ENCODE peak calls at places on chromosomes 5 and 9, in six cellular contexts. One of them, this sample, is unnamed.

GRCh38 chr5:147417133-147417813 is 92.6 kb downstream of the DPYSL3 start:
- DNase-seq in iris pigment epithelial cell: peak; percentile 83
- DNase-seq in NCI-H1105 treated with DMSO at 0.1 percent for 48 hours: peak; percentile 57
- DNase-seq in BJ: no peak
- DNase-seq in ureter: peak; percentile 86
- DNase-seq in activated CD8-positive, alpha-beta T cell treated with anti-CD3 and anti-CD28 coated beads for 36 hours: no peak
- DNase-seq in this sample: no peak

GRCh38 chr5:125612356-125613149 is 810.7 kb upstream of the GRAMD2B start:
- DNase-seq in BJ: no peak
- DNase-seq in ureter: no peak
- DNase-seq in iris pigment epithelial cell: no peak
- DNase-seq in NCI-H1105 treated with DMSO at 0.1 percent for 48 hours: peak; percentile 66
- DNase-seq in activated CD8-positive, alpha-beta T cell treated with anti-CD3 and anti-CD28 coated beads for 36 hours: no peak
- DNase-seq in this sample: no peak

GRCh38 chr9:19804431-19804830 is 15.6 kb upstream of the SLC24A2 start:
- DNase-seq in activated CD8-positive, alpha-beta T cell treated with anti-CD3 and anti-CD28 coated beads for 36 hours: no peak
- DNase-seq in BJ: no peak
- DNase-seq in ureter: no peak
- DNase-seq in NCI-H1105 treated with DMSO at 0.1 percent for 48 hours: no peak
- DNase-seq in iris pigment epithelial cell: no peak
- DNase-seq in this sample: no peak

GRCh38 chr9:5864446-5864845 is 26.2 kb upstream of the MLANA start:
- DNase-seq in ureter: no peak
- DNase-seq in NCI-H1105 treated with DMSO at 0.1 percent for 48 hours: no peak
- DNase-seq in activated CD8-positive, alpha-beta T cell treated with anti-CD3 and anti-CD28 coated beads for 36 hours: no peak
- DNase-seq in BJ: no peak
- DNase-seq in iris pigment epithelial cell: no peak
- DNase-seq in this sample: no peak

GRCh38 chr5:109849478-109850088 is 159.9 kb downstream of the MAN2A1 start:
- DNase-seq in NCI-H1105 treated with DMSO at 0.1 percent for 48 hours: no peak
- DNase-seq in activated CD8-positive, alpha-beta T cell treated with anti-CD3 and anti-CD28 coated beads for 36 hours: peak; percentile 20
- DNase-seq in iris pigment epithelial cell: no peak
- DNase-seq in BJ: no peak
- DNase-seq in ureter: no peak
- DNase-seq in this sample: no peak

GRCh38 chr9:115649991-115650472 is 503.6 kb upstream of the PAPPA start:
- DNase-seq in ureter: peak; percentile 67
- DNase-seq in BJ: peak; percentile 62
- DNase-seq in iris pigment epithelial cell: peak; percentile 99
- DNase-seq in activated CD8-positive, alpha-beta T cell treated with anti-CD3 and anti-CD28 coated beads for 36 hours: no peak
- DNase-seq in NCI-H1105 treated with DMSO at 0.1 percent for 48 hours: no peak
- DNase-seq in this sample: no peak

GRCh38 chr9:134705786-134706185 is 64.2 kb downstream of the COL5A1 start:
- DNase-seq in NCI-H1105 treated with DMSO at 0.1 percent for 48 hours: no peak
- DNase-seq in iris pigment epithelial cell: no peak
- DNase-seq in activated CD8-positive, alpha-beta T cell treated with anti-CD3 and anti-CD28 coated beads for 36 hours: no peak
- DNase-seq in ureter: no peak
- DNase-seq in BJ: no peak
- DNase-seq in this sample: no peak

GRCh38 chr9:112846528-112847488 is 43.9 kb downstream of the SLC46A2 start:
- DNase-seq in activated CD8-positive, alpha-beta T cell treated with anti-CD3 and anti-CD28 coated beads for 36 hours: no peak
- DNase-seq in NCI-H1105 treated with DMSO at 0.1 percent for 48 hours: no peak
- DNase-seq in ureter: no peak
- DNase-seq in iris pigment epithelial cell: no peak
- DNase-seq in BJ: no peak
- DNase-seq in this sample: no peak

GRCh38 chr5:66745297-66745696 is 149.1 kb downstream of the MAST4 start:
- DNase-seq in activated CD8-positive, alpha-beta T cell treated with anti-CD3 and anti-CD28 coated beads for 36 hours: no peak
- DNase-seq in iris pigment epithelial cell: no peak
- DNase-seq in ureter: no peak
- DNase-seq in NCI-H1105 treated with DMSO at 0.1 percent for 48 hours: no peak
- DNase-seq in BJ: no peak
- DNase-seq in this sample: no peak

GRCh38 chr5:173848986-173849596 is 39.1 kb upstream of the CPEB4 start:
- DNase-seq in NCI-H1105 treated with DMSO at 0.1 percent for 48 hours: no peak
- DNase-seq in activated CD8-positive, alpha-beta T cell treated with anti-CD3 and anti-CD28 coated beads for 36 hours: no peak
- DNase-seq in iris pigment epithelial cell: no peak
- DNase-seq in ureter: no peak
- DNase-seq in BJ: no peak
- DNase-seq in this sample: no peak

GRCh38 chr5:173187054-173187743 is 42.9 kb downstream of the BNIP1 start:
- DNase-seq in activated CD8-positive, alpha-beta T cell treated with anti-CD3 and anti-CD28 coated beads for 36 hours: peak; percentile 37
- DNase-seq in BJ: no peak
- DNase-seq in NCI-H1105 treated with DMSO at 0.1 percent for 48 hours: no peak
- DNase-seq in ureter: no peak
- DNase-seq in iris pigment epithelial cell: no peak
- DNase-seq in this sample: peak; percentile 25

GRCh38 chr5:73296772-73297171 is 123.8 kb downstream of the TMEM174 start:
- DNase-seq in iris pigment epithelial cell: peak; percentile 78
- DNase-seq in BJ: no peak
- DNase-seq in activated CD8-positive, alpha-beta T cell treated with anti-CD3 and anti-CD28 coated beads for 36 hours: no peak
- DNase-seq in NCI-H1105 treated with DMSO at 0.1 percent for 48 hours: no peak
- DNase-seq in ureter: no peak
- DNase-seq in this sample: no peak

GRCh38 chr9:109224751-109225150 is 57.7 kb upstream of the FRRS1L start:
- DNase-seq in iris pigment epithelial cell: no peak
- DNase-seq in BJ: no peak
- DNase-seq in ureter: no peak
- DNase-seq in activated CD8-positive, alpha-beta T cell treated with anti-CD3 and anti-CD28 coated beads for 36 hours: no peak
- DNase-seq in NCI-H1105 treated with DMSO at 0.1 percent for 48 hours: no peak
- DNase-seq in this sample: no peak

GRCh38 chr9:90343360-90343759 is 299.3 kb downstream of the DIRAS2 start:
- DNase-seq in iris pigment epithelial cell: no peak
- DNase-seq in BJ: no peak
- DNase-seq in NCI-H1105 treated with DMSO at 0.1 percent for 48 hours: peak; percentile 78
- DNase-seq in activated CD8-positive, alpha-beta T cell treated with anti-CD3 and anti-CD28 coated beads for 36 hours: no peak
- DNase-seq in ureter: no peak
- DNase-seq in this sample: no peak

GRCh38 chr9:97398999-97399758 is 12.7 kb upstream of the TDRD7 start:
- DNase-seq in activated CD8-positive, alpha-beta T cell treated with anti-CD3 and anti-CD28 coated beads for 36 hours: peak; percentile 80
- DNase-seq in NCI-H1105 treated with DMSO at 0.1 percent for 48 hours: peak; percentile 24
- DNase-seq in ureter: peak; percentile 78
- DNase-seq in BJ: no peak
- DNase-seq in iris pigment epithelial cell: peak; percentile 71
- DNase-seq in this sample: peak; percentile 54

GRCh38 chr5:62328772-62329491 is 22.9 kb downstream of the KIF2A start:
- DNase-seq in iris pigment epithelial cell: no peak
- DNase-seq in activated CD8-positive, alpha-beta T cell treated with anti-CD3 and anti-CD28 coated beads for 36 hours: no peak
- DNase-seq in ureter: no peak
- DNase-seq in NCI-H1105 treated with DMSO at 0.1 percent for 48 hours: no peak
- DNase-seq in BJ: no peak
- DNase-seq in this sample: no peak

GRCh38 chr9:91847576-91847975 is 102.5 kb downstream of the ROR2 start:
- DNase-seq in activated CD8-positive, alpha-beta T cell treated with anti-CD3 and anti-CD28 coated beads for 36 hours: peak; percentile 33
- DNase-seq in iris pigment epithelial cell: peak; percentile 57
- DNase-seq in ureter: peak; percentile 48
- DNase-seq in BJ: peak; percentile 33
- DNase-seq in NCI-H1105 treated with DMSO at 0.1 percent for 48 hours: no peak
- DNase-seq in this sample: peak; percentile 9

GRCh38 chr9:137411670-137412380 is 11.1 kb downstream of the EXD3 start:
- DNase-seq in activated CD8-positive, alpha-beta T cell treated with anti-CD3 and anti-CD28 coated beads for 36 hours: peak; percentile 81
- DNase-seq in NCI-H1105 treated with DMSO at 0.1 percent for 48 hours: no peak
- DNase-seq in iris pigment epithelial cell: peak; percentile 95
- DNase-seq in BJ: peak; percentile 51
- DNase-seq in ureter: peak; percentile 84
- DNase-seq in this sample: no peak

GRCh38 chr9:133991211-133991921 is 758 bp downstream of the VAV2 start:
- DNase-seq in ureter: no peak
- DNase-seq in iris pigment epithelial cell: peak; percentile 22
- DNase-seq in NCI-H1105 treated with DMSO at 0.1 percent for 48 hours: no peak
- DNase-seq in BJ: no peak
- DNase-seq in activated CD8-positive, alpha-beta T cell treated with anti-CD3 and anti-CD28 coated beads for 36 hours: no peak
- DNase-seq in this sample: no peak

GRCh38 chr5:39091940-39092580 is 17.9 kb upstream of the RICTOR start:
- DNase-seq in activated CD8-positive, alpha-beta T cell treated with anti-CD3 and anti-CD28 coated beads for 36 hours: no peak
- DNase-seq in BJ: no peak
- DNase-seq in NCI-H1105 treated with DMSO at 0.1 percent for 48 hours: no peak
- DNase-seq in ureter: no peak
- DNase-seq in iris pigment epithelial cell: no peak
- DNase-seq in this sample: no peak

GRCh38 chr9:122936464-122936863 is 4.4 kb upstream of the RABGAP1 start:
- DNase-seq in NCI-H1105 treated with DMSO at 0.1 percent for 48 hours: no peak
- DNase-seq in ureter: no peak
- DNase-seq in activated CD8-positive, alpha-beta T cell treated with anti-CD3 and anti-CD28 coated beads for 36 hours: no peak
- DNase-seq in iris pigment epithelial cell: no peak
- DNase-seq in BJ: no peak
- DNase-seq in this sample: no peak

GRCh38 chr9:93673271-93673843 is 97.0 kb downstream of the PHF2 start:
- DNase-seq in NCI-H1105 treated with DMSO at 0.1 percent for 48 hours: peak; percentile 58
- DNase-seq in ureter: no peak
- DNase-seq in iris pigment epithelial cell: no peak
- DNase-seq in activated CD8-positive, alpha-beta T cell treated with anti-CD3 and anti-CD28 coated beads for 36 hours: no peak
- DNase-seq in BJ: no peak
- DNase-seq in this sample: peak; percentile 14

GRCh38 chr5:139094154-139095131 is 103.7 kb downstream of the SIL1 start:
- DNase-seq in iris pigment epithelial cell: no peak
- DNase-seq in activated CD8-positive, alpha-beta T cell treated with anti-CD3 and anti-CD28 coated beads for 36 hours: no peak
- DNase-seq in ureter: no peak
- DNase-seq in BJ: no peak
- DNase-seq in NCI-H1105 treated with DMSO at 0.1 percent for 48 hours: no peak
- DNase-seq in this sample: no peak

GRCh38 chr5:112525217-112525616 is 106.1 kb upstream of the EPB41L4A start:
- DNase-seq in activated CD8-positive, alpha-beta T cell treated with anti-CD3 and anti-CD28 coated beads for 36 hours: no peak
- DNase-seq in iris pigment epithelial cell: no peak
- DNase-seq in ureter: no peak
- DNase-seq in NCI-H1105 treated with DMSO at 0.1 percent for 48 hours: no peak
- DNase-seq in BJ: no peak
- DNase-seq in this sample: no peak

GRCh38 chr9:84501587-84501986 is 161.0 kb upstream of the SLC28A3 start:
- DNase-seq in activated CD8-positive, alpha-beta T cell treated with anti-CD3 and anti-CD28 coated beads for 36 hours: no peak
- DNase-seq in ureter: no peak
- DNase-seq in iris pigment epithelial cell: no peak
- DNase-seq in NCI-H1105 treated with DMSO at 0.1 percent for 48 hours: no peak
- DNase-seq in BJ: no peak
- DNase-seq in this sample: no peak

GRCh38 chr9:33193818-33194217 is 26.7 kb upstream of the B4GALT1 start:
- DNase-seq in activated CD8-positive, alpha-beta T cell treated with anti-CD3 and anti-CD28 coated beads for 36 hours: no peak
- DNase-seq in NCI-H1105 treated with DMSO at 0.1 percent for 48 hours: no peak
- DNase-seq in BJ: no peak
- DNase-seq in ureter: no peak
- DNase-seq in iris pigment epithelial cell: no peak
- DNase-seq in this sample: no peak

GRCh38 chr5:131252824-131253171 is 11.1 kb upstream of the CDC42SE2 start:
- DNase-seq in NCI-H1105 treated with DMSO at 0.1 percent for 48 hours: no peak
- DNase-seq in BJ: no peak
- DNase-seq in iris pigment epithelial cell: no peak
- DNase-seq in ureter: peak; percentile 62
- DNase-seq in activated CD8-positive, alpha-beta T cell treated with anti-CD3 and anti-CD28 coated beads for 36 hours: peak; percentile 90
- DNase-seq in this sample: peak; percentile 89

GRCh38 chr5:83340511-83340918 is 131.0 kb upstream of the VCAN start:
- DNase-seq in activated CD8-positive, alpha-beta T cell treated with anti-CD3 and anti-CD28 coated beads for 36 hours: no peak
- DNase-seq in NCI-H1105 treated with DMSO at 0.1 percent for 48 hours: no peak
- DNase-seq in BJ: no peak
- DNase-seq in ureter: no peak
- DNase-seq in iris pigment epithelial cell: no peak
- DNase-seq in this sample: peak; percentile 27

GRCh38 chr9:33029106-33029788 is 4.2 kb downstream of the DNAJA1 start:
- DNase-seq in activated CD8-positive, alpha-beta T cell treated with anti-CD3 and anti-CD28 coated beads for 36 hours: no peak
- DNase-seq in ureter: no peak
- DNase-seq in BJ: no peak
- DNase-seq in NCI-H1105 treated with DMSO at 0.1 percent for 48 hours: no peak
- DNase-seq in iris pigment epithelial cell: peak; percentile 87
- DNase-seq in this sample: no peak

GRCh38 chr5:28313543-28314334 is 1275.4 kb upstream of the CDH9 start:
- DNase-seq in activated CD8-positive, alpha-beta T cell treated with anti-CD3 and anti-CD28 coated beads for 36 hours: no peak
- DNase-seq in BJ: no peak
- DNase-seq in iris pigment epithelial cell: peak; percentile 69
- DNase-seq in ureter: no peak
- DNase-seq in NCI-H1105 treated with DMSO at 0.1 percent for 48 hours: no peak
- DNase-seq in this sample: no peak

GRCh38 chr5:124234022-124234899 is 512.2 kb downstream of the ZNF608 start:
- DNase-seq in NCI-H1105 treated with DMSO at 0.1 percent for 48 hours: no peak
- DNase-seq in iris pigment epithelial cell: no peak
- DNase-seq in activated CD8-positive, alpha-beta T cell treated with anti-CD3 and anti-CD28 coated beads for 36 hours: no peak
- DNase-seq in ureter: no peak
- DNase-seq in BJ: no peak
- DNase-seq in this sample: no peak

GRCh38 chr5:128304121-128304520 is 220.6 kb downstream of the SLC12A2 start:
- DNase-seq in NCI-H1105 treated with DMSO at 0.1 percent for 48 hours: peak; percentile 4
- DNase-seq in iris pigment epithelial cell: peak; percentile 97
- DNase-seq in activated CD8-positive, alpha-beta T cell treated with anti-CD3 and anti-CD28 coated beads for 36 hours: no peak
- DNase-seq in BJ: no peak
- DNase-seq in ureter: no peak
- DNase-seq in this sample: no peak

GRCh38 chr5:120442694-120443093 is 21.4 kb upstream of the PRR16 start:
- DNase-seq in activated CD8-positive, alpha-beta T cell treated with anti-CD3 and anti-CD28 coated beads for 36 hours: no peak
- DNase-seq in NCI-H1105 treated with DMSO at 0.1 percent for 48 hours: no peak
- DNase-seq in iris pigment epithelial cell: no peak
- DNase-seq in ureter: no peak
- DNase-seq in BJ: no peak
- DNase-seq in this sample: no peak

GRCh38 chr9:129725841-129726251 is 27.0 kb downstream of the PTGES start:
- DNase-seq in ureter: no peak
- DNase-seq in iris pigment epithelial cell: no peak
- DNase-seq in BJ: peak; percentile 65
- DNase-seq in activated CD8-positive, alpha-beta T cell treated with anti-CD3 and anti-CD28 coated beads for 36 hours: no peak
- DNase-seq in NCI-H1105 treated with DMSO at 0.1 percent for 48 hours: no peak
- DNase-seq in this sample: no peak

GRCh38 chr5:170632985-170633234 is 129.1 kb downstream of the KCNIP1 start:
- DNase-seq in ureter: peak; percentile 68
- DNase-seq in BJ: no peak
- DNase-seq in NCI-H1105 treated with DMSO at 0.1 percent for 48 hours: no peak
- DNase-seq in activated CD8-positive, alpha-beta T cell treated with anti-CD3 and anti-CD28 coated beads for 36 hours: peak; percentile 68
- DNase-seq in iris pigment epithelial cell: no peak
- DNase-seq in this sample: peak; percentile 71

GRCh38 chr5:78496373-78496772 is 136.0 kb downstream of the SCAMP1 start:
- DNase-seq in activated CD8-positive, alpha-beta T cell treated with anti-CD3 and anti-CD28 coated beads for 36 hours: no peak
- DNase-seq in ureter: no peak
- DNase-seq in NCI-H1105 treated with DMSO at 0.1 percent for 48 hours: no peak
- DNase-seq in BJ: no peak
- DNase-seq in iris pigment epithelial cell: peak; percentile 73
- DNase-seq in this sample: no peak

GRCh38 chr5:54296386-54296785 is 14.0 kb downstream of the ARL15 start:
- DNase-seq in ureter: no peak
- DNase-seq in NCI-H1105 treated with DMSO at 0.1 percent for 48 hours: peak; percentile 7
- DNase-seq in iris pigment epithelial cell: no peak
- DNase-seq in activated CD8-positive, alpha-beta T cell treated with anti-CD3 and anti-CD28 coated beads for 36 hours: no peak
- DNase-seq in BJ: no peak
- DNase-seq in this sample: no peak